ENCODE peak calls at places on chromosomes 1 and 21, in eight cellular contexts. M, E, T, W, B, V, L and I are unnamed samples.

GRCh38 chr1:34693081-34693480 is 61.8 kb upstream of the GJB5 start:
- DNase-seq in M (no peak), E (no peak), T (no peak), W (no peak), B (no peak), V (no peak), L (no peak), I (no peak)

GRCh38 chr1:93504247-93505033 is 56.5 kb downstream of the FNBP1L start:
- DNase-seq in M (no peak), E (peak; percentile 49), T (no peak), W (no peak), B (no peak), V (no peak), L (no peak), I (no peak)

GRCh38 chr1:42877380-42877779 is 31.0 kb downstream of the ZNF691 start:
- DNase-seq in M (peak; percentile 20), E (no peak), T (no peak), W (no peak), B (no peak), V (no peak), L (no peak), I (no peak)

GRCh38 chr1:39178541-39179431 is 25.7 kb upstream of the MACF1 start:
- DNase-seq in M (no peak), E (peak; percentile 29), T (peak; percentile 52), W (no peak), B (peak; percentile 71), V (no peak), L (no peak), I (peak; percentile 60)

GRCh38 chr1:59062743-59063142 is 234.2 kb upstream of the FGGY start:
- DNase-seq in M (peak; percentile 21), E (no peak), T (no peak), W (no peak), B (no peak), V (no peak), L (no peak), I (peak; percentile 76)

GRCh38 chr1:166470465-166470864 is 303.7 kb upstream of the FAM78B start:
- DNase-seq in M (no peak), E (no peak), T (no peak), W (no peak), B (no peak), V (no peak), L (no peak), I (no peak)

GRCh38 chr1:215292906-215293305 is 210.4 kb downstream of the KCNK2 start:
- DNase-seq in M (no peak), E (no peak), T (no peak), W (no peak), B (no peak), V (no peak), L (no peak), I (no peak)

GRCh38 chr1:208207388-208208131 is 36.6 kb downstream of the PLXNA2 start:
- DNase-seq in M (peak; percentile 17), E (no peak), T (no peak), W (no peak), B (peak; percentile 84), V (no peak), L (no peak), I (peak; percentile 97)

GRCh38 chr1:155649689-155650088 is 38.9 kb downstream of the YY1AP1 start:
- DNase-seq in M (no peak), E (no peak), T (no peak), W (no peak), B (no peak), V (no peak), L (no peak), I (no peak)

GRCh38 chr1:212540031-212540430 is 68.5 kb upstream of the ATF3 start:
- DNase-seq in M (no peak), E (no peak), T (no peak), W (no peak), B (no peak), V (no peak), L (no peak), I (no peak)

GRCh38 chr1:53207726-53208125 is 11.1 kb downstream of the CPT2 start:
- DNase-seq in M (no peak), E (no peak), T (no peak), W (no peak), B (no peak), V (no peak), L (no peak), I (no peak)

GRCh38 chr1:199859525-199859924 is 168.0 kb upstream of the NR5A2 start:
- DNase-seq in M (no peak), E (no peak), T (no peak), W (peak; percentile 20), B (no peak), V (no peak), L (no peak), I (peak; percentile 97)

GRCh38 chr1:3313579-3313955 is 140.9 kb upstream of the ARHGEF16 start:
- DNase-seq in M (no peak), E (no peak), T (no peak), W (no peak), B (no peak), V (no peak), L (no peak), I (peak; percentile 52)

GRCh38 chr1:31381394-31382287 is 8.8 kb upstream of the FABP3 start:
- DNase-seq in M (no peak), E (no peak), T (no peak), W (no peak), B (no peak), V (no peak), L (no peak), I (no peak)

GRCh38 chr1:208785629-208786028 is 541.4 kb upstream of the PLXNA2 start:
- DNase-seq in M (no peak), E (no peak), T (no peak), W (no peak), B (no peak), V (no peak), L (no peak), I (no peak)

GRCh38 chr1:58862728-58863385 is 79.0 kb upstream of the JUN start:
- DNase-seq in M (no peak), E (no peak), T (no peak), W (no peak), B (no peak), V (no peak), L (no peak), I (no peak)

GRCh38 chr1:108605633-108606032 is 45.7 kb downstream of the EEIG2 start:
- DNase-seq in M (no peak), E (no peak), T (no peak), W (no peak), B (no peak), V (no peak), L (no peak), I (no peak)

GRCh38 chr1:177122869-177123268 is 41.6 kb downstream of the ASTN1 start:
- DNase-seq in M (no peak), E (no peak), T (no peak), W (no peak), B (no peak), V (no peak), L (no peak), I (no peak)

GRCh38 chr1:45767035-45767434 is 16.6 kb upstream of the IPP start:
- DNase-seq in M (no peak), E (no peak), T (no peak), W (no peak), B (no peak), V (no peak), L (no peak), I (peak; percentile 13)

GRCh38 chr21:42309753-42310213 is 5.4 kb downstream of the TFF3 start:
- DNase-seq in M (peak; percentile 84), E (peak; percentile 79), T (peak; percentile 6), W (peak; percentile 87), B (no peak), V (no peak), L (no peak), I (peak; percentile 30)

GRCh38 chr1:205060746-205061145 is 17.7 kb downstream of the CNTN2 start:
- DNase-seq in M (no peak), E (no peak), T (no peak), W (no peak), B (no peak), V (no peak), L (no peak), I (no peak)

GRCh38 chr21:41023936-41024335 is 144.0 kb upstream of the BACE2 start:
- DNase-seq in M (no peak), E (no peak), T (no peak), W (no peak), B (no peak), V (no peak), L (no peak), I (no peak)

GRCh38 chr1:187001198-187001904 is 172.6 kb downstream of the PLA2G4A start:
- DNase-seq in M (no peak), E (no peak), T (no peak), W (no peak), B (no peak), V (no peak), L (no peak), I (peak; percentile 24)

GRCh38 chr1:234667891-234668576 is 58.1 kb upstream of the IRF2BP2 start:
- DNase-seq in M (no peak), E (no peak), T (no peak), W (no peak), B (no peak), V (no peak), L (no peak), I (no peak)

GRCh38 chr1:12405325-12406217 is 175.7 kb downstream of the VPS13D start:
- DNase-seq in M (peak; percentile 63), E (peak; percentile 27), T (no peak), W (no peak), B (peak; percentile 82), V (no peak), L (no peak), I (peak; percentile 93)

GRCh38 chr21:14890141-14890540 is 174.7 kb downstream of the NRIP1 start:
- DNase-seq in M (no peak), E (no peak), T (no peak), W (no peak), B (no peak), V (no peak), L (no peak), I (no peak)
- H3K27ac ChIP-seq in M (no peak overlapping the region), E (no peak overlapping the region), T (no peak overlapping the region), W (no peak overlapping the region), B (peak overlapping the region; percentile 83), V (no peak overlapping the region), L (no peak overlapping the region), I (no peak overlapping the region)

GRCh38 chr1:21325231-21325718 is 35.0 kb upstream of the ECE1 start:
- DNase-seq in M (no peak), E (no peak), T (no peak), W (no peak), B (no peak), V (no peak), L (no peak), I (no peak)
- H3K79me2 ChIP-seq in M (peaks cover 24% of the 10 kb centered on the region), E (no peaks in the 10 kb centered on the region), T (peaks cover 69% of the 10 kb centered on the region), W (peaks cover 24% of the 10 kb centered on the region), B (peaks cover 2% of the 10 kb centered on the region), V (peaks cover 4% of the 10 kb centered on the region), L (no peaks in the 10 kb centered on the region), I (peaks cover 62% of the 10 kb centered on the region)

GRCh38 chr1:10457910-10458309 is 8.1 kb downstream of the CORT start:
- DNase-seq in M (no peak), E (no peak), T (no peak), W (no peak), B (no peak), V (no peak), L (no peak), I (peak; percentile 48)
- TF ChIP-seq POLR2AphosphoS5 in M (no peak), E (no peak), T (peak; percentile 39), W (peak; percentile 10), B (no peak), V (peak; percentile 40), L (no peak), I (no peak)

DNA sequence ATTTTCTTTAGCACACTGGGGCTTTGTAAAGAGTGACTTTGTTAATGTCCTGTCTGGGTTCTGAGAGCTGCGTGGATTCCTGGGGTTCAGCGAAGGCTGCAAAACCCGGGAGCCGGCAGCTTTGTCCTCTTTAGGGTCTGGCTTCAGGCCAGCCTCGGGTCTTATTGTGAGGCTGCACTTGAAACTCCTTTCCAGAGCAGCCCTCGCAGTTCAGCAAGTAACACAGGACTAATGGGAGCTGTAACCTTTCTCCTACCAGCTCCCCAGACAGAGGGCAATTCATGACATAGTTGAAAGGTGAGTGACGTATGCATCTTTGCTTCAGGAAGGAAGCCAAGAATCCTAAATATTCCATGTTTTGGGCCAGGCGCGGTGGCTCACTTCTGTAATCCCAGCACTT is 1.4 kb downstream of the MTARC1 start:
- DNase-seq in M (no peak), E (no peak), T (no peak), W (no peak), B (peak; percentile 21), V (no peak), L (no peak), I (no peak)
- H3K27ac ChIP-seq in M (no peak overlapping the region), E (no peak overlapping the region), T (peak overlapping the region; percentile 80), W (no peak overlapping the region), B (peak overlapping the region; percentile 96), V (no peak overlapping the region), L (no peak overlapping the region), I (no peak overlapping the region)